ENCODE peak calls at places on chromosomes 5 and 9, in four cellular contexts. One of them, this sample, is unnamed.

GRCh38 chr9:137606005-137606601 is 617 bp downstream of the ARRDC1 start:
- DNase-seq in stimulated activated CD8-positive, alpha-beta memory T cell treated with anti-CD3 and anti-CD28 coated beads, Interleukin-15, amount 100 ng/mL, for 24 hours: no peak
- DNase-seq in endothelial cell: peak; percentile 35
- DNase-seq in HCT116: no peak
- DNase-seq in this sample: peak; percentile 54

GRCh38 chr5:14032944-14033343 is 88.5 kb upstream of the DNAH5 start:
- DNase-seq in stimulated activated CD8-positive, alpha-beta memory T cell treated with anti-CD3 and anti-CD28 coated beads, Interleukin-15, amount 100 ng/mL, for 24 hours: no peak
- DNase-seq in endothelial cell: no peak
- DNase-seq in HCT116: peak; percentile 59
- DNase-seq in this sample: no peak

GRCh38 chr9:132412089-132412488 is 2.1 kb downstream of the CFAP77 start:
- DNase-seq in stimulated activated CD8-positive, alpha-beta memory T cell treated with anti-CD3 and anti-CD28 coated beads, Interleukin-15, amount 100 ng/mL, for 24 hours: no peak
- DNase-seq in endothelial cell: peak; percentile 64
- DNase-seq in HCT116: peak; percentile 8
- DNase-seq in this sample: peak; percentile 43

GRCh38 chr5:100722657-100723056 is 180.4 kb downstream of the ST8SIA4 start:
- DNase-seq in stimulated activated CD8-positive, alpha-beta memory T cell treated with anti-CD3 and anti-CD28 coated beads, Interleukin-15, amount 100 ng/mL, for 24 hours: no peak
- DNase-seq in endothelial cell: no peak
- DNase-seq in HCT116: no peak
- DNase-seq in this sample: no peak

GRCh38 chr5:1479581-1480188 is 34.4 kb upstream of the SLC6A3 start:
- DNase-seq in stimulated activated CD8-positive, alpha-beta memory T cell treated with anti-CD3 and anti-CD28 coated beads, Interleukin-15, amount 100 ng/mL, for 24 hours: no peak
- DNase-seq in endothelial cell: peak; percentile 63
- DNase-seq in HCT116: no peak
- DNase-seq in this sample: peak; percentile 88

GRCh38 chr9:98565152-98566135 is 143.3 kb downstream of the GABBR2 start:
- DNase-seq in stimulated activated CD8-positive, alpha-beta memory T cell treated with anti-CD3 and anti-CD28 coated beads, Interleukin-15, amount 100 ng/mL, for 24 hours: no peak
- DNase-seq in endothelial cell: no peak
- DNase-seq in HCT116: no peak
- DNase-seq in this sample: no peak

GRCh38 chr9:107471562-107471961 is 18.0 kb downstream of the KLF4 start:
- DNase-seq in stimulated activated CD8-positive, alpha-beta memory T cell treated with anti-CD3 and anti-CD28 coated beads, Interleukin-15, amount 100 ng/mL, for 24 hours: no peak
- DNase-seq in endothelial cell: no peak
- DNase-seq in HCT116: no peak
- DNase-seq in this sample: no peak

GRCh38 chr5:28499764-28500290 is 1461.4 kb upstream of the CDH9 start:
- DNase-seq in stimulated activated CD8-positive, alpha-beta memory T cell treated with anti-CD3 and anti-CD28 coated beads, Interleukin-15, amount 100 ng/mL, for 24 hours: no peak
- DNase-seq in endothelial cell: no peak
- DNase-seq in HCT116: no peak
- DNase-seq in this sample: no peak

GRCh38 chr9:82604947-82605656 is 457.8 kb downstream of the RASEF start:
- DNase-seq in stimulated activated CD8-positive, alpha-beta memory T cell treated with anti-CD3 and anti-CD28 coated beads, Interleukin-15, amount 100 ng/mL, for 24 hours: no peak
- DNase-seq in endothelial cell: no peak
- DNase-seq in HCT116: no peak
- DNase-seq in this sample: no peak

GRCh38 chr5:88680253-88681132 is 202.5 kb downstream of the MEF2C start:
- DNase-seq in stimulated activated CD8-positive, alpha-beta memory T cell treated with anti-CD3 and anti-CD28 coated beads, Interleukin-15, amount 100 ng/mL, for 24 hours: peak; percentile 83
- DNase-seq in endothelial cell: peak; percentile 95
- DNase-seq in HCT116: peak; percentile 24
- DNase-seq in this sample: peak; percentile 82

GRCh38 chr5:65926893-65927292 is 518 bp downstream of the ERBIN start:
- DNase-seq in stimulated activated CD8-positive, alpha-beta memory T cell treated with anti-CD3 and anti-CD28 coated beads, Interleukin-15, amount 100 ng/mL, for 24 hours: no peak
- DNase-seq in endothelial cell: no peak
- DNase-seq in HCT116: no peak
- DNase-seq in this sample: no peak

GRCh38 chr9:13705913-13706312 is 426.4 kb upstream of the MPDZ start:
- DNase-seq in stimulated activated CD8-positive, alpha-beta memory T cell treated with anti-CD3 and anti-CD28 coated beads, Interleukin-15, amount 100 ng/mL, for 24 hours: no peak
- DNase-seq in endothelial cell: no peak
- DNase-seq in HCT116: no peak
- DNase-seq in this sample: no peak

GRCh38 chr5:125551797-125552196 is 805.4 kb upstream of the ZNF608 start:
- DNase-seq in stimulated activated CD8-positive, alpha-beta memory T cell treated with anti-CD3 and anti-CD28 coated beads, Interleukin-15, amount 100 ng/mL, for 24 hours: no peak
- DNase-seq in endothelial cell: no peak
- DNase-seq in HCT116: no peak
- DNase-seq in this sample: no peak

GRCh38 chr9:13688223-13688989 is 408.9 kb upstream of the MPDZ start:
- DNase-seq in stimulated activated CD8-positive, alpha-beta memory T cell treated with anti-CD3 and anti-CD28 coated beads, Interleukin-15, amount 100 ng/mL, for 24 hours: no peak
- DNase-seq in endothelial cell: no peak
- DNase-seq in HCT116: no peak
- DNase-seq in this sample: peak; percentile 42

GRCh38 chr5:149014634-149015033 is 48.2 kb downstream of the SH3TC2 start:
- DNase-seq in stimulated activated CD8-positive, alpha-beta memory T cell treated with anti-CD3 and anti-CD28 coated beads, Interleukin-15, amount 100 ng/mL, for 24 hours: no peak
- DNase-seq in endothelial cell: no peak
- DNase-seq in HCT116: no peak
- DNase-seq in this sample: no peak

GRCh38 chr9:93686127-93686879 is 109.9 kb downstream of the PHF2 start:
- DNase-seq in stimulated activated CD8-positive, alpha-beta memory T cell treated with anti-CD3 and anti-CD28 coated beads, Interleukin-15, amount 100 ng/mL, for 24 hours: no peak
- DNase-seq in endothelial cell: no peak
- DNase-seq in HCT116: no peak
- DNase-seq in this sample: peak; percentile 4

GRCh38 chr9:133333566-133333965 is 2.4 kb downstream of the SURF6 start:
- DNase-seq in stimulated activated CD8-positive, alpha-beta memory T cell treated with anti-CD3 and anti-CD28 coated beads, Interleukin-15, amount 100 ng/mL, for 24 hours: no peak
- DNase-seq in endothelial cell: no peak
- DNase-seq in HCT116: no peak
- DNase-seq in this sample: no peak

GRCh38 chr9:33686942-33687341 is 108.4 kb upstream of the PRSS3 start:
- DNase-seq in stimulated activated CD8-positive, alpha-beta memory T cell treated with anti-CD3 and anti-CD28 coated beads, Interleukin-15, amount 100 ng/mL, for 24 hours: no peak
- DNase-seq in endothelial cell: no peak
- DNase-seq in HCT116: no peak
- DNase-seq in this sample: no peak

GRCh38 chr5:172910828-172911627 is 48.2 kb upstream of the RPL26L1 start:
- DNase-seq in stimulated activated CD8-positive, alpha-beta memory T cell treated with anti-CD3 and anti-CD28 coated beads, Interleukin-15, amount 100 ng/mL, for 24 hours: no peak
- DNase-seq in endothelial cell: peak; percentile 47
- DNase-seq in HCT116: peak; percentile 21
- DNase-seq in this sample: peak; percentile 42

GRCh38 chr9:15711531-15712295 is 158.9 kb downstream of the CCDC171 start:
- DNase-seq in stimulated activated CD8-positive, alpha-beta memory T cell treated with anti-CD3 and anti-CD28 coated beads, Interleukin-15, amount 100 ng/mL, for 24 hours: no peak
- DNase-seq in endothelial cell: no peak
- DNase-seq in HCT116: no peak
- DNase-seq in this sample: no peak

GRCh38 chr9:127525426-127526188 is 74.3 kb downstream of the LRSAM1 start:
- DNase-seq in stimulated activated CD8-positive, alpha-beta memory T cell treated with anti-CD3 and anti-CD28 coated beads, Interleukin-15, amount 100 ng/mL, for 24 hours: no peak
- DNase-seq in endothelial cell: no peak
- DNase-seq in HCT116: peak; percentile 54
- DNase-seq in this sample: no peak